ENCODE peak calls at places on chromosomes 3 and 15, in eight cellular contexts. Z is body of pancreas, W is heart right ventricle, Q is left ventricle myocardium inferior, I is uterus, U is Panc1, P is HCT116, N is breast epithelium. O is an unnamed sample. For H3K27me3, the result is how much of the 10 kb centered on the place peaks cover.

GRCh38 chr15:67914537-67915373 is 74.9 kb upstream of the RNU6-1 start:
- DNase-seq in Z (peak), W (peak), Q (peak), I (peak), U (peak), P (no peak), N (no peak), O (no peak)

GRCh38 chr3:46882377-46883015 is 5.0 kb downstream of the PTH1R start:
- DNase-seq in Z (no peak), W (no peak), Q (no peak), I (peak), U (no peak), P (no peak), N (no peak), O (peak)

GRCh38 chr3:101020616-101021015 is 27.4 kb upstream of the ABI3BP start:
- DNase-seq in Z (no peak), W (no peak), Q (no peak), I (no peak), U (no peak), P (no peak), N (no peak), O (no peak)

GRCh38 chr3:72169561-72170472 is 384.9 kb upstream of the PROK2 start:
- DNase-seq in Z (no peak), W (no peak), Q (no peak), I (no peak), U (no peak), P (no peak), N (no peak), O (no peak)

GRCh38 chr15:82045179-82045891 is 483 bp downstream of the MEX3B start:
- DNase-seq in Z (peak), W (peak), Q (peak), I (peak), U (no peak), P (no peak), N (no peak), O (peak)

GRCh38 chr3:114839476-114839875 is 307.6 kb downstream of the ZBTB20 start:
- DNase-seq in Z (no peak), W (no peak), Q (no peak), I (no peak), U (no peak), P (no peak), N (no peak), O (no peak)

GRCh38 chr15:55253580-55253979 is 36.0 kb downstream of the RAB27A start:
- DNase-seq in Z (no peak), W (no peak), Q (no peak), I (no peak), U (no peak), P (no peak), N (no peak), O (no peak)

GRCh38 chr15:79505956-79506355 is 73.8 kb downstream of the MINAR1 start:
- DNase-seq in Z (no peak), W (no peak), Q (no peak), I (no peak), U (no peak), P (no peak), N (no peak), O (no peak)

GRCh38 chr3:11349466-11349865 is 77.3 kb downstream of the ATG7 start:
- DNase-seq in Z (no peak), W (no peak), Q (no peak), I (no peak), U (no peak), P (no peak), N (no peak), O (no peak)

GRCh38 chr3:194574639-194575483 is 58.4 kb downstream of the TMEM44 start:
- DNase-seq in Z (no peak), W (no peak), Q (no peak), I (no peak), U (no peak), P (no peak), N (no peak), O (no peak)

GRCh38 chr15:43440721-43441281 is 52.2 kb downstream of the TP53BP1 start:
- DNase-seq in Z (peak), W (peak), Q (no peak), I (peak), U (peak), P (peak), N (no peak), O (peak)

GRCh38 chr15:76140069-76140454 is 80.3 kb downstream of the TMEM266 start:
- DNase-seq in Z (no peak), W (no peak), Q (no peak), I (no peak), U (no peak), P (no peak), N (no peak), O (no peak)

GRCh38 chr3:46878796-46879436 is 1.4 kb downstream of the PTH1R start:
- DNase-seq in Z (peak), W (no peak), Q (no peak), I (no peak), U (no peak), P (no peak), N (no peak), O (no peak)

GRCh38 chr3:72899349-72899765 is 11.5 kb downstream of the GXYLT2 start:
- DNase-seq in Z (no peak), W (no peak), Q (no peak), I (no peak), U (no peak), P (no peak), N (no peak), O (no peak)

GRCh38 chr3:71389911-71390573 is 193.5 kb downstream of the FOXP1 start:
- DNase-seq in Z (peak), W (peak), Q (peak), I (peak), U (no peak), P (no peak), N (no peak), O (no peak)

GRCh38 chr15:74696808-74697207 is 984 bp upstream of the EDC3 start:
- DNase-seq in Z (no peak), W (no peak), Q (no peak), I (no peak), U (no peak), P (no peak), N (no peak), O (no peak)

GRCh38 chr15:62509395-62509973 is 344.4 kb upstream of the C2CD4B start:
- DNase-seq in Z (no peak), W (no peak), Q (no peak), I (no peak), U (no peak), P (no peak), N (no peak), O (no peak)

GRCh38 chr3:16365454-16366128 is 100.6 kb downstream of the OXNAD1 start:
- DNase-seq in Z (no peak), W (no peak), Q (no peak), I (no peak), U (no peak), P (no peak), N (no peak), O (no peak)

GRCh38 chr3:99808163-99808794 is 9.4 kb upstream of the CMSS1 start:
- DNase-seq in Z (peak), W (peak), Q (no peak), I (no peak), U (peak), P (peak), N (no peak), O (no peak)

GRCh38 chr3:42025388-42026138 is 63.7 kb upstream of the ULK4 start:
- DNase-seq in Z (peak), W (peak), Q (peak), I (peak), U (no peak), P (peak), N (peak), O (no peak)

GRCh38 chr3:194379651-194380050 is 10.1 kb upstream of the LRRC15 start:
- DNase-seq in Z (no peak), W (no peak), Q (no peak), I (no peak), U (no peak), P (no peak), N (peak), O (no peak)

GRCh38 chr3:152222327-152222726 is 46.4 kb upstream of the MBNL1 start:
- DNase-seq in Z (no peak), W (no peak), Q (no peak), I (no peak), U (no peak), P (no peak), N (no peak), O (no peak)

GRCh38 chr15:43776718-43777292 is at the start of gene ELL3:
- DNase-seq in Z (peak), W (peak), Q (peak), I (peak), U (peak), P (peak), N (peak), O (peak)

GRCh38 chr3:127929818-127930217 is 14.8 kb downstream of the KBTBD12 start:
- DNase-seq in Z (no peak), W (no peak), Q (no peak), I (no peak), U (no peak), P (no peak), N (no peak), O (no peak)

GRCh38 chr3:52232279-52233107 is 6.5 kb downstream of the TWF2 start:
- DNase-seq in Z (no peak), W (no peak), Q (no peak), I (no peak), U (no peak), P (no peak), N (no peak), O (no peak)
- TF ChIP-seq CTCF in Z (no peak), W (peak), Q (peak), I (no peak), U (peak), P (peak), N (no peak), O (no peak)

GRCh38 chr3:7205535-7206331 is 344.8 kb downstream of the GRM7 start:
- DNase-seq in Z (no peak), W (no peak), Q (no peak), I (no peak), U (no peak), P (no peak), N (no peak), O (peak)

GRCh38 chr3:7201784-7202183 is 340.9 kb downstream of the GRM7 start:
- DNase-seq in Z (no peak), W (no peak), Q (no peak), I (no peak), U (no peak), P (no peak), N (no peak), O (no peak)

GRCh38 chr3:7203969-7204847 is 343.3 kb downstream of the GRM7 start:
- DNase-seq in Z (no peak), W (no peak), Q (no peak), I (no peak), U (no peak), P (no peak), N (no peak), O (no peak)

GRCh38 chr3:7207092-7207491 is 346.2 kb downstream of the GRM7 start:
- DNase-seq in Z (no peak), W (no peak), Q (no peak), I (no peak), U (no peak), P (no peak), N (no peak), O (no peak)

GRCh38 chr3:7204848-7205156 is 343.9 kb downstream of the GRM7 start:
- DNase-seq in Z (no peak), W (no peak), Q (no peak), I (no peak), U (no peak), P (no peak), N (no peak), O (no peak)
- H3K4me3 ChIP-seq in Z (no peak), W (no peak), Q (no peak), I (no peak), U (no peak), P (no peak), N (no peak), O (no peak)

DNA sequence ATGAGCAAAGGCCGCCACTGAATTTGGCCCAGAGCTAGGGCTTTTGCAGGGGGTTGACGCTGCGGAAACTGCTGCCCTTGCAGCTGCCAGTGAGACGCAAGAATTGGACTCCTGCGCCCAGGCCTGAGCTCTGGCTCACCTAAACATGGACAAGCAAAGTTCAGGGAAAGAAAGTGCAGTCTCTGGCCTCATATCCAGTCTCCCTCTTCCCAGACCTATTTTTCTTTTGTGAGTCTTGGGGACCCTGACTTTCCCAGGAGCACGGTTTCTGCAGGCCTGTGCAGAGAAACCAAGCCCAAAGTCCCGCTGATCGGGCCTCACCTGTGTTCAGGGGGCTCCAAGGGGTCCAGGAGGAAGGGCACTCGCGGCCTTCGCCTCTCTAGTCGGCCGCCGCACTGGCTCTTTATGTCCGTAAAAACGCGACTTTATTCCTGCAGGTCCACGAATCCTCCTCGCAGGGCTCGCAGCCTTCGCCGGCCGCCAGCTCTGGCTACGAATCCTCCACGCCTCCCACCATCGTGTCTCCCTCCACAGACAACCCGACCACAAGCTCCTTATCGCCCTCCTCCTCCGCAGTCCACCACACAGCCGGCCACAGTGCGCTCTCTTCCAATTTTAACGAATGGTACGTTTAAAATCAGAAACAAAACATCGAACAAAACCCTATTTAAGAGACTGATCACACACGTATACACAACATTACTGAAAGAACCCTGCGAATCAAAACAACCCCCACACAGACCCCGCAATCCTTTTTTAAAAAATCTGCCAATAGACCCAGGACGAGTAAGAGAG is 3.9 kb downstream of the ZIC1 start:
- DNase-seq in Z (no peak), W (no peak), Q (no peak), I (no peak), U (no peak), P (no peak), N (no peak), O (no peak)
- H3K27me3 ChIP-seq in Z (half or more), W (under half), Q (half or more), I (under half), U (under half), P (under half), N (under half), O (under half)

GRCh38 chr3:96958856-96959255 is 144.5 kb downstream of the EPHA6 start:
- DNase-seq in Z (no peak), W (no peak), Q (no peak), I (no peak), U (no peak), P (no peak), N (no peak), O (no peak)
- TF ChIP-seq CTCF in Z (no peak), W (no peak), Q (no peak), I (no peak), U (no peak), P (no peak), N (no peak), O (no peak)

DNA sequence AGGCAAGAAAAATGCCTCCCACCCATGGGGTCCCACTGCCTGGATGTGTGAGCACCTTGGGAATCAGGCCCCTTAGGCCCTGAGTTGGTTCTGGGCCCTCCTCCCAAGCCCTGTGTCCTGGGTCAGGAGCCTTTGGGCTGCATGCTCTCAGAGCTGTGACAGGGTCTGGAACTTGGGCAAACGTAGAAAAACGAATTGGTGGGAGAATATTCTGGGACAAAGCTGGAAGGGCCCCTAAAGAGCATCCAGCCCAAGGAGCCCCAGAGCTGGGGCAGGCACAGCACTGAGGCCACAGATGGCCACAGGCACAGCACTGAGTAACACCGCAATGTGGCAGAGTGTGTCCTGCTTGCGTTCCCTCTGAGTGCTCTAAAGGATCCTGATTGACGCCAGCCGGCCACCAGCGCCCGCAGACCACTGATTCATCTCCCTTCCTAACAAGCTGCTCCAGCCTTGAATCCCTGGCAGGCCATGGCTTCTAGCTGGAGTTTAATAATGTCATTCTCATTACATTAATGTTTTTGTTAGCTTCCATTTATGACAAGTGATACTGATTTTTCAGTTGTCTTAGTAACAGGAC is 18.6 kb upstream of the SEC13 start:
- DNase-seq in Z (no peak), W (no peak), Q (peak), I (no peak), U (no peak), P (no peak), N (no peak), O (no peak)
- H3K4me3 ChIP-seq in Z (no peak), W (no peak), Q (no peak), I (no peak), U (no peak), P (no peak), N (no peak), O (no peak)

GRCh38 chr3:134655706-134656105 is 4.9 kb upstream of the KY start:
- DNase-seq in Z (no peak), W (no peak), Q (no peak), I (no peak), U (no peak), P (no peak), N (no peak), O (no peak)
- H3K27me3 ChIP-seq in Z (under half), W (under half), Q (under half), I (under half), U (under half), P (under half), N (under half), O (under half)

DNA sequence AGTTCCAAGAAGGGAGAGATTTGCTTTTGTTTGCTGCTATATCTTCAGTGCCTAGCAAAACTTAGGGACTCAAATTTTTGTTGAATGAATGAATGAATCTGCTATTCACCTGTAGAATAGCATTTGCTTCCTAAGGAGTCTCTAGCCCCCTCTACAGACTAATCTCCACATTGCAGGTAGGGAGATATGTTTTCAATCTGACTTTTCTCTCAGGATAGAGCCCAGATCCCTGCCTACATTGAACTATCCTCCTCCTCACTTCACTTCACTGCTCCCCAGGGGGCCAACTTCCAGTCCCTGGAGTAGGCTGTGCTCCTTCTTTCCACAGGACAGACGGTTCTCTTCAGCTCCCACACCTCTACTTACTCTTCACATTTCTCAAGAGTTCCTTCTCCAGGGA is 81.9 kb upstream of the PTX3 start:
- DNase-seq in Z (no peak), W (no peak), Q (no peak), I (no peak), U (no peak), P (peak), N (no peak), O (no peak)
- TF ChIP-seq CTCF in Z (peak), W (peak), Q (peak), I (no peak), U (peak), P (peak), N (no peak), O (peak)

DNA sequence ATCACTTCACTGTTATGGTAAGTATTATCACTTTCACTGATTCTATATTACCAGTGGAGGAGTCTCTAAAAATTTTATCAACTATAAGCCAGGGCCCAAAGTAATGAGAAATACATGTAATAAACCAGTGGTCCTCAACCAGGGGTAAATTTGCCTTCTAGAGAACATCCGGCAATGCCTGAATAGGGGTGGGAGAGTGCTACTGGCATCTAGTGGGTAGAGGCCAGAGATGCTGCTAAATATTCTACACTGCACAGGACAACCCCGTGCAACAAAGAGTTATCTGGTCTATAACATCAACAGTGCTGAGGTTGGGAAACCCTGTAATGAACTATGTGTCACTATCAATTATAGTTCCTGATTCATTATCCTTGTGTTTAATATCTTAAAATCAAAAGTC is 2.2 kb downstream of the LYSMD2 start:
- DNase-seq in Z (no peak), W (no peak), Q (no peak), I (no peak), U (no peak), P (no peak), N (no peak), O (no peak)
- H3K4me3 ChIP-seq in Z (no peak), W (no peak), Q (no peak), I (no peak), U (no peak), P (no peak), N (no peak), O (peak)

GRCh38 chr15:60563066-60563465 is 84.1 kb upstream of the ICE2 start:
- DNase-seq in Z (no peak), W (no peak), Q (no peak), I (no peak), U (no peak), P (no peak), N (no peak), O (no peak)

GRCh38 chr15:60563539-60564404 is 84.8 kb upstream of the ICE2 start:
- DNase-seq in Z (no peak), W (no peak), Q (no peak), I (no peak), U (no peak), P (no peak), N (no peak), O (no peak)

GRCh38 chr15:60568883-60569495 is 90.0 kb upstream of the ICE2 start:
- DNase-seq in Z (no peak), W (no peak), Q (no peak), I (no peak), U (no peak), P (no peak), N (no peak), O (no peak)

GRCh38 chr15:60568301-60568742 is 89.4 kb upstream of the ICE2 start:
- DNase-seq in Z (no peak), W (no peak), Q (no peak), I (no peak), U (no peak), P (no peak), N (no peak), O (peak)

GRCh38 chr15:60565407-60565806 is 86.5 kb upstream of the ICE2 start:
- DNase-seq in Z (no peak), W (no peak), Q (no peak), I (no peak), U (no peak), P (no peak), N (no peak), O (no peak)
- H3K27me3 ChIP-seq in Z (under half), W (under half), Q (under half), I (under half), U (under half), P (under half), N (under half), O (under half)

O was measured in GM06990.